ENCODE peak calls at places on chromosomes 12 and 14, in eight cellular contexts. R is cardiac muscle cell, J is astrocyte, Q is dorsolateral prefrontal cortex, A is fibroblast of pulmonary artery, O is fibroblast of mammary gland, T is lower lobe of right lung, I is A673. U is an unnamed sample.

GRCh38 chr14:68808696-68809095 is 15.8 kb upstream of the ZFP36L1 start:
- DNase-seq in R (no peak), J (no peak), T (no peak), I (no peak), A (no peak), O (no peak), Q (no peak), U (no peak)

GRCh38 chr14:81435578-81436295 is 35.6 kb upstream of the STON2 start:
- DNase-seq in T (peak; percentile 56), Q (peak; percentile 39), A (peak; percentile 11), R (peak; percentile 35), J (no peak), I (peak; percentile 57), O (no peak), U (peak; percentile 11)

GRCh38 chr14:104722938-104723650 is 935 bp upstream of the ADSS1 start:
- DNase-seq in I (no peak), Q (no peak), O (no peak), R (no peak), J (no peak), T (no peak), A (no peak), U (no peak)

GRCh38 chr14:68036203-68036602 is 216.6 kb downstream of the RAD51B start:
- DNase-seq in O (no peak), I (no peak), R (no peak), A (no peak), T (no peak), Q (no peak), J (no peak), U (no peak)

GRCh38 chr12:24815087-24815423 is 133.8 kb downstream of the BCAT1 start:
- DNase-seq in R (no peak), J (no peak), T (no peak), A (no peak), O (no peak), Q (no peak), I (no peak), U (no peak)

GRCh38 chr12:92558806-92559205 is 144.0 kb upstream of the PLEKHG7 start:
- DNase-seq in O (peak; percentile 80), T (no peak), Q (no peak), J (peak; percentile 32), A (no peak), R (no peak), I (no peak), U (no peak)

GRCh38 chr12:49355913-49356312 is 9.2 kb downstream of the DNAJC22 start:
- DNase-seq in I (no peak), O (no peak), Q (no peak), J (no peak), A (no peak), R (no peak), T (no peak), U (no peak)

GRCh38 chr14:32197919-32198318 is 3.9 kb upstream of the RNU6-7 start:
- DNase-seq in J (no peak), O (no peak), A (no peak), T (no peak), I (no peak), Q (no peak), R (no peak), U (no peak)

GRCh38 chr14:37969511-37969979 is 238.2 kb upstream of the SSTR1 start:
- DNase-seq in A (no peak), Q (no peak), T (no peak), O (no peak), I (no peak), R (no peak), J (no peak), U (no peak)

GRCh38 chr12:69685810-69686209 is 13.3 kb downstream of the BEST3 start:
- DNase-seq in T (no peak), R (peak; percentile 22), J (peak; percentile 65), A (peak; percentile 16), Q (no peak), I (no peak), O (peak; percentile 92), U (peak; percentile 53)

GRCh38 chr12:77104792-77105191 is 39.4 kb upstream of the E2F7 start:
- DNase-seq in A (peak; percentile 42), I (no peak), T (no peak), Q (no peak), R (peak; percentile 26), O (peak; percentile 61), J (peak; percentile 48), U (peak; percentile 47)

GRCh38 chr14:77275855-77276153 is 4.8 kb upstream of the NGB start:
- DNase-seq in I (no peak), J (no peak), T (no peak), A (no peak), R (no peak), Q (no peak), O (no peak), U (no peak)

GRCh38 chr12:69846976-69847375 is 21.9 kb downstream of the MYRFL start:
- DNase-seq in A (no peak), O (no peak), T (no peak), Q (no peak), R (no peak), I (no peak), J (no peak), U (no peak)

GRCh38 chr12:131723532-131723931 is 12.6 kb downstream of the SFSWAP start:
- DNase-seq in Q (no peak), T (no peak), A (no peak), I (no peak), O (no peak), J (no peak), R (no peak), U (no peak)

GRCh38 chr12:9041321-9041720 is 52.0 kb downstream of the KLRG1 start:
- DNase-seq in J (peak; percentile 25), R (peak; percentile 2), I (no peak), T (no peak), A (peak; percentile 10), Q (no peak), O (peak; percentile 46), U (peak; percentile 30)

GRCh38 chr14:58107947-58108552 is 44.0 kb downstream of the ARMH4 start:
- DNase-seq in Q (no peak), A (peak; percentile 86), J (peak; percentile 40), R (peak; percentile 83), I (peak; percentile 72), O (peak; percentile 81), T (no peak), U (peak; percentile 74)

GRCh38 chr12:6799147-6799546 is 9.8 kb downstream of the CD4 start:
- DNase-seq in I (no peak), A (no peak), Q (no peak), T (no peak), R (no peak), O (no peak), J (no peak), U (no peak)
- H3K4me3 ChIP-seq in I (no peak overlapping the region), A (no peak overlapping the region), Q (no peak overlapping the region), T (no peak overlapping the region), R (no peak overlapping the region), O (no peak overlapping the region), J (no peak overlapping the region), U (no peak overlapping the region)

DNA sequence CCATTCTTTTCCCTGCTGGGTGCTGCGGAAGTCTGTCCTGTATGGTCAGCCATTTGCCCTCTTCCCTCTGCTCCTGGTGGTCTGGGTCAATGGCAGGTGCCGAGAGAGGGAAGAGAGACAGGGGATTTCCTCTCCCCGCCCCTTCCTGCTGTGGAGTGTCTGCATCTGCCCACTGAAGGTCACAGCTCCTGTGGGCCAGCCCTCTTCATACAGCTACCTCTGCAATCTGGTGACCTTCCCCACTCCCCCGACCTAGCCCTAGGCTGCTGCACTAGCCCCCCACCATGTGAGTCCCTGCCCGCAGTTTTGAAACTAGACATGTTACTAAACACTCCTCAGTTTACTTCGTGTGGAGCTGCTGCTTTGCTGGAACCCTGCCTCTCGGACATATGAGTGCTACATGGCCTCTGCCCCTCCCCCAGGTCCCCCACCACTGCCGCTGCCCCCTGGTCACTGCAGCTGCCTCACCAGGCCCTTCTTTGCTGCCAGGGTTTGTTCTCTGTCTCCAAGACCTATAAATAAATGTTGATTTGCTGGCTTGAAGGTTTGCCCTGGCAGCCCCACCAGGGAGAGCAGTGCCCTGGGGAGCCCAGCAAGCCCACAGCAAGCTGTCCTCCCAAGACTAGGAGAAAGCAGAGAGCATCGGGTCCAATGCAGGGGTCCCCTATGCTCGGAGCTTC is 102.9 kb downstream of the DPF3 start:
- DNase-seq in Q (peak; percentile 50), A (no peak), O (no peak), T (no peak), R (no peak), J (no peak), I (no peak), U (no peak)
- TF ChIP-seq CTCF in Q (no peak), A (no peak), O (no peak), T (no peak), R (no peak), J (no peak), I (no peak), U (no peak)

DNA sequence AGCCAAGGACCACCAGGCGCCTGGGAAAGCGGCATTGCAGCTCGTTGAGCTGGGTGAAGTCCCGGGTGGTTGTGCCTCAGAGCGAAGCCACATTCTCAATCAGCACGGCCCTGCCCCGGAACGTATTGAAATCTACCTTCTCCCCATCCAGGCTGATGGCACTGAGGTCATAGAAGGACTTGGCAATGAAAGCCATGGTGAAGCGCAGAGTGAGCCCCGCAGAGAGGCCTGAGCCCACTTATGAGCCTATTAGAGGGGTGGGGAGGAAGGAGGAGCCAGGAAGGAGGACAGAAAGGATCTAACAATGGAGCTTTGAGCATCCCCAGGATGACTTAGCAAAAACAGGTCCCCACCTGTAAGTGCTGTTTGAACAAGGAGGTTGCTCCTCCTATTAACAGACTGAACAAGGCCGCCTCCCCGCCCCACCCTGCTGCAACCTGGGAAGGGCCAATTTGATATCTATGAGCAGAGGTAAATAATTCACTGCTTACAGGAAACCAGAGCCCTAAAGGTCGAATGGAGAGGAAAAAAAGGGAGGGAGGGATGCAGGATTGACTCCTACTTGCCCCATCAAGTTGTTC is at the start of gene GPX2:
- DNase-seq in J (no peak), O (no peak), Q (no peak), T (no peak), I (no peak), R (no peak), A (no peak), U (no peak)
- H3K4me3 ChIP-seq in J (no peak within 1 kb of the TSS), O (no peak within 1 kb of the TSS), Q (no peak within 1 kb of the TSS), T (no peak within 1 kb of the TSS), I (no peak within 1 kb of the TSS), R (no peak within 1 kb of the TSS), A (no peak within 1 kb of the TSS), U (no peak within 1 kb of the TSS)

GRCh38 chr12:120862664-120863063 is 41.5 kb downstream of the SPPL3 start:
- DNase-seq in R (no peak), I (no peak), T (no peak), O (no peak), A (no peak), Q (no peak), J (no peak), U (no peak)

GRCh38 chr12:120869376-120869775 is 34.8 kb downstream of the SPPL3 start:
- DNase-seq in I (no peak), A (no peak), Q (no peak), T (no peak), R (no peak), J (no peak), O (no peak), U (no peak)

GRCh38 chr12:120865094-120865493 is 39.1 kb downstream of the SPPL3 start:
- DNase-seq in O (no peak), I (no peak), T (no peak), A (no peak), R (no peak), J (no peak), Q (no peak), U (no peak)

GRCh38 chr12:120870415-120870814 is 33.7 kb downstream of the SPPL3 start:
- DNase-seq in A (no peak), T (no peak), J (no peak), Q (no peak), I (no peak), R (no peak), O (no peak), U (no peak)

GRCh38 chr12:120866143-120866542 is 38.0 kb downstream of the SPPL3 start:
- DNase-seq in R (peak; percentile 69), A (peak; percentile 82), T (no peak), I (no peak), O (peak; percentile 60), J (no peak), Q (no peak), U (peak; percentile 40)
- TF ChIP-seq CTCF in R (no peak), A (no peak), T (no peak), I (no peak), O (no peak), J (no peak), Q (no peak), U (no peak)

U was measured in AG10803.